ENCODE peak calls at places on chromosomes 2 and 18, in ten cellular contexts. I is body of pancreas, P is epithelial cell of esophagus, Q is upper lobe of left lung, E is PC-9, Z is GM06990, A is suprapubic skin, M is fibroblast of villous mesenchyme, N is GM12878, C is dorsolateral prefrontal cortex. R is an unnamed sample.

GRCh38 chr2:189162566-189162965 is 17.0 kb downstream of the COL5A2 start:
- DNase-seq in I (no peak), P (no peak), Q (no peak), E (no peak), Z (no peak), A (no peak), M (no peak), N (no peak), C (no peak), R (no peak)

GRCh38 chr18:37483221-37483971 is 82.2 kb downstream of the CELF4 start:
- DNase-seq in I (peak; percentile 31), P (peak; percentile 36), Q (no peak), E (no peak), Z (no peak), A (no peak), M (peak; percentile 12), N (no peak), C (no peak), R (peak; percentile 47)

GRCh38 chr2:74440005-74440377 is 1.7 kb downstream of the RTKN start:
- DNase-seq in I (peak; percentile 54), P (no peak), Q (no peak), E (no peak), Z (no peak), A (no peak), M (peak; percentile 60), N (no peak), C (no peak), R (peak; percentile 74)

GRCh38 chr2:144995482-144995881 is 475.6 kb upstream of the ZEB2 start:
- DNase-seq in I (no peak), P (no peak), Q (no peak), E (no peak), Z (no peak), A (no peak), M (peak; percentile 68), N (no peak), C (no peak), R (peak; percentile 47)

GRCh38 chr2:9753665-9754531 is 89.4 kb upstream of the TAF1B start:
- DNase-seq in I (no peak), P (peak; percentile 91), Q (peak; percentile 52), E (peak; percentile 83), Z (no peak), A (no peak), M (no peak), N (no peak), C (no peak), R (no peak)

GRCh38 chr2:7707723-7708122 is 790.5 kb downstream of the RNF144A start:
- DNase-seq in I (no peak), P (peak; percentile 89), Q (no peak), E (no peak), Z (no peak), A (no peak), M (no peak), N (no peak), C (no peak), R (peak; percentile 3)

GRCh38 chr2:82330104-82330503 is 2025.6 kb upstream of the LRRTM1 start:
- DNase-seq in I (no peak), P (no peak), Q (no peak), E (no peak), Z (no peak), A (no peak), M (no peak), N (no peak), C (no peak), R (no peak)

GRCh38 chr2:62747169-62747568 is 41.7 kb downstream of the EHBP1 start:
- DNase-seq in I (no peak), P (no peak), Q (no peak), E (no peak), Z (no peak), A (no peak), M (no peak), N (no peak), C (no peak), R (no peak)

GRCh38 chr2:236790991-236791390 is 221.4 kb downstream of the ACKR3 start:
- DNase-seq in I (no peak), P (no peak), Q (no peak), E (no peak), Z (no peak), A (no peak), M (no peak), N (no peak), C (no peak), R (no peak)

GRCh38 chr2:96099861-96100798 is 16.2 kb downstream of the ADRA2B start:
- DNase-seq in I (peak; percentile 1), P (peak; percentile 61), Q (peak; percentile 10), E (no peak), Z (no peak), A (peak; percentile 54), M (no peak), N (no peak), C (peak; percentile 26), R (no peak)

GRCh38 chr18:13246591-13246990 is 28.0 kb downstream of the LDLRAD4 start:
- DNase-seq in I (no peak), P (no peak), Q (no peak), E (no peak), Z (no peak), A (no peak), M (no peak), N (no peak), C (no peak), R (no peak)

GRCh38 chr2:121596221-121597080 is 52.8 kb downstream of the CLASP1 start:
- DNase-seq in I (peak; percentile 65), P (peak; percentile 49), Q (peak; percentile 62), E (peak; percentile 35), Z (peak; percentile 56), A (no peak), M (peak; percentile 64), N (peak; percentile 60), C (no peak), R (peak; percentile 65)

DNA sequence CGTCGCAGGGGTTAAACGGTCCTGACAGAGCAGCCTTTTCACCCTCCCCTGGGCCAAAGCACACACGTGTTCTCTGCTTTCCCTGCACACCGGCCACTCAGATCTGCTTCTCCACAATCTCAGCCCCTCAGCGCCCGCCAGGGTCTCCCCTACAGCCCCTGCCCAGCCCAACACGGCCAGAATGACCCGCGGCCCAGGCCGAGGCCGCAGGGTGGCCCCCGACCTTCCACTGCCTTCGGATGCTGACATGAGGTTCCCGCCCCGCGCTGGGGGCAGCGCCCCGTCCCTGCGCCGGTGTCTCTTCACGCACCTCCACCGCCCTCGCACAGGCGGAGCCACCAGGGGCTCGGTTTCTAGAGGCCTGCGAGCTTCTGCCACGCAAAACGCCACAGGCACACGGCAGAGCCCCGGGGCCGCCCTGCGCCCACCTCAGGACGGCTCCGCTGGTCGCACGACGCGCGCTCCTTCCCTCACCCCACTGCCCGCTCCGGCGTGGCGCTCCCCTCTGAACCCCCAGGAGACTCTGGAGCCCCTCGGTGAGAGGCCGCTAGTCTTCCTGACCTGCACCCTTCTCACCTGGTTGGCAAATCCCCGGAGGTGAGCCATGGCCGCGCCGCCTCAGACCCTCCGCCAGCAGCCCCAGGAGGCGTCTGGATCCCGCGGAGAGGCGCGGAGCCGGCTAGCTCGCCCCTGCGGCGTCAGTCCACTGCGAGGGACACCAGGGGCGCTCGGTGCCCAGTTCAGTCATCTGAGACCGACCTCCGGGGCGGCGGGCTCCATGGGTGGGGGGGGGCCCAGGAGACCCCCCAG is 749 bp downstream of the STK25 start:
- DNase-seq in I (peak; percentile 54), P (peak; percentile 44), Q (no peak), E (peak; percentile 82), Z (peak; percentile 55), A (no peak), M (peak; percentile 44), N (no peak), C (peak; percentile 70), R (peak; percentile 27)
- TF ChIP-seq CTCF in I (peak; percentile 8), P (peak; percentile 12), Q (peak; percentile 13), E (peak; percentile 52), Z (peak; percentile 11), A (no peak), M (peak; percentile 26), N (peak; percentile 17), C (no peak), R (peak; percentile 19)

GRCh38 chr2:142879191-142879590 is 1.7 kb downstream of the KYNU start:
- DNase-seq in I (no peak), P (no peak), Q (no peak), E (no peak), Z (no peak), A (no peak), M (no peak), N (no peak), C (no peak), R (no peak)
- H3K4me3 ChIP-seq in I (no peak overlapping the region), P (no peak overlapping the region), Q (no peak overlapping the region), E (no peak overlapping the region), Z (peak overlapping the region; percentile 49), A (no peak overlapping the region), M (no peak overlapping the region), N (peak overlapping the region; percentile 80), C (no peak overlapping the region), R (no peak overlapping the region)

DNA sequence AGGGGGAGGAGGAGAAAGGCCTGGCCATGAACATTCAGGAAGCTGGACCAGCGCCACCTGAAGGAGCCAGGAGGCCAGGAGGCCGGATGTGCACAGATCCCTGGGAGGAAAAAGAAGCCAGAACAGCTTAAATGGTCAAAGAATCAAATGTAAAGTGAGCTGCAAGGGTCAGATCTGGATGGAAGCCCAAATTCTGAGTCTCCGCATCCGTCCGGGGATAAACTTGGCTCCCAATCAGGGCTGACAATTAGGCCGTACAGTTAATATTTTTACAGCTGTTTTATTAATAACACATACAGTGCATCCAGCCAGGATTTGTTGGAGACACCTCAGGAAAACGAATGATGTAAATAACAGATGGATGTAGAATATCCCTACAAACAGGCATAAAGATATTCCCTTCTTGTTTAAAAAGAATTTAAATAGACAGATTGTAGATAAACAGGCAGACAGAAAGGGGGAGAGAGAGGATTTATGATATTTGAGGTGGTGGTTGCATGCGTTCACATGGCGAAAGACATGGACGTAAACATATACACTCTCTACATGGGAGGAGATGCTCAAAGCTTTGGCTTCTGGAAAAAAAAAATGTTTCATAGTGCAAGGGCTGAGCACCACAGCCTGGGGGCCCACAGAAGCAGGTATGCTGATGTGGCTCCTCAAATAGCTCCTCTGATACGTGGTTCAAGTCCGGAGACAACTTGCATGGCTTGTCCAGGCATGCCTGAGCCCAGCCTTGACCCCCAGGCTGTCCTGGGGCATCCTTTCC is 495.3 kb upstream of the TCF4 start:
- DNase-seq in I (peak; percentile 8), P (peak; percentile 17), Q (no peak), E (no peak), Z (no peak), A (no peak), M (peak; percentile 10), N (no peak), C (no peak), R (peak; percentile 61)
- TF ChIP-seq CTCF in I (no peak), P (no peak), Q (no peak), E (no peak), Z (no peak), A (no peak), M (no peak), N (no peak), C (no peak), R (peak; percentile 41)

DNA sequence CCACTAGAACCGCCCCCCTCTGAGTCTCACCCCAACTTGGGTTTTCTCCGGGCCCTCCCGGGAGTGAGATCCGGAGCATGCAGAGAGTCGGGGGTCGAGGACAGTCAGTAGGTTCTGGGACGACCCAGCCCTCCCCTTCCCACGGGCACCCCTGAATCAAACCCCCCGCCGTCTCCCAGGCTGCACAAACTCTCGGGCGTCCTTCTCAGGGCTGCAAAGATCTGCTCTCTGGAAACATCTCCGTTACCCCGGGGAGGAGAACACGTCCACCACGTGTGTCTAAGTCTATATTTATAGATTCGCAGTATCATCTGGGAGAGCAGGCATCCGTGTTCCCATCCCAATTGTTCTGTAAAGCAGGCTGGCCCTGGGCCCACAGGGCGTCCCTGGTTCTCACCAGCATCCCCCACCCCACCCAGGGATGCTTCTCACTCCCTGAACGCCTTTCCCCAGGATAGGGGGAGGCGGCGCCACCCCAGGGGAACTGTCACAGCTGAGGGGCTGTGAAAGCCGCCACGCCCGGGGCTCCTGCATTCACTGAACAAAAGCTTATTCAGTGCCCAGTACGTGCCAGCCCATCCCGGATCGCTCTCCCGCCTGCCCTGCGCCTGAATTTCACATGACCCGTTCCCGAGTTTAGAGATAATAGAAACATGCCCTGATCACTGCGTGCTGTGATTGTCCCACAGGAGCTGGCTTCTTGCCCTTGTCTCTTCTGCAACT is 796 bp upstream of the DIPK1C start:
- DNase-seq in I (no peak), P (no peak), Q (no peak), E (no peak), Z (no peak), A (no peak), M (no peak), N (no peak), C (peak; percentile 78), R (no peak)
- H3K4me3 ChIP-seq in I (no peak overlapping the region), P (no peak overlapping the region), Q (no peak overlapping the region), E (no peak overlapping the region), Z (no peak overlapping the region), A (peak overlapping the region; percentile 62), M (no peak overlapping the region), N (no peak overlapping the region), C (peak overlapping the region; percentile 80), R (no peak overlapping the region)

R was measured in cardiac fibroblast.